ENCODE peak calls at places on chromosomes 5 and 9, in seven cellular contexts. One of them, this sample, is unnamed.

GRCh38 chr5:9851458-9851857 is 221.3 kb upstream of the TAS2R1 start:
- DNase-seq in neuronal stem cell: no peak
- DNase-seq in right atrium auricular region: no peak
- DNase-seq in right lobe of liver: no peak
- DNase-seq in aorta: no peak
- DNase-seq in CD4-positive, CD25-positive, alpha-beta regulatory T cell: no peak
- DNase-seq in esophagus squamous epithelium: no peak
- DNase-seq in this sample: no peak

GRCh38 chr5:123422433-123423277 is 548 bp downstream of the CEP120 start:
- DNase-seq in neuronal stem cell: peak; percentile 17
- DNase-seq in right atrium auricular region: no peak
- DNase-seq in right lobe of liver: no peak
- DNase-seq in aorta: no peak
- DNase-seq in CD4-positive, CD25-positive, alpha-beta regulatory T cell: no peak
- DNase-seq in esophagus squamous epithelium: no peak
- DNase-seq in this sample: peak; percentile 19

GRCh38 chr5:11452854-11453253 is 451.4 kb downstream of the CTNND2 start:
- DNase-seq in neuronal stem cell: no peak
- DNase-seq in right atrium auricular region: no peak
- DNase-seq in right lobe of liver: no peak
- DNase-seq in aorta: no peak
- DNase-seq in CD4-positive, CD25-positive, alpha-beta regulatory T cell: no peak
- DNase-seq in esophagus squamous epithelium: no peak
- DNase-seq in this sample: no peak

GRCh38 chr5:72540759-72541438 is 33.7 kb upstream of the ZNF366 start:
- DNase-seq in neuronal stem cell: no peak
- DNase-seq in right atrium auricular region: no peak
- DNase-seq in right lobe of liver: no peak
- DNase-seq in aorta: no peak
- DNase-seq in CD4-positive, CD25-positive, alpha-beta regulatory T cell: no peak
- DNase-seq in esophagus squamous epithelium: no peak
- DNase-seq in this sample: no peak

GRCh38 chr5:6202615-6203365 is 175.6 kb downstream of the MED10 start:
- DNase-seq in neuronal stem cell: no peak
- DNase-seq in right atrium auricular region: no peak
- DNase-seq in right lobe of liver: no peak
- DNase-seq in aorta: no peak
- DNase-seq in CD4-positive, CD25-positive, alpha-beta regulatory T cell: no peak
- DNase-seq in esophagus squamous epithelium: no peak
- DNase-seq in this sample: no peak

GRCh38 chr9:97761879-97762278 is 64.7 kb upstream of the XPA start:
- DNase-seq in neuronal stem cell: no peak
- DNase-seq in right atrium auricular region: no peak
- DNase-seq in right lobe of liver: no peak
- DNase-seq in aorta: no peak
- DNase-seq in CD4-positive, CD25-positive, alpha-beta regulatory T cell: no peak
- DNase-seq in esophagus squamous epithelium: no peak
- DNase-seq in this sample: no peak

GRCh38 chr9:114405294-114406034 is 17.7 kb upstream of the AKNA start:
- DNase-seq in neuronal stem cell: peak; percentile 73
- DNase-seq in right atrium auricular region: peak; percentile 74
- DNase-seq in right lobe of liver: peak; percentile 69
- DNase-seq in aorta: peak; percentile 85
- DNase-seq in CD4-positive, CD25-positive, alpha-beta regulatory T cell: peak; percentile 65
- DNase-seq in esophagus squamous epithelium: peak; percentile 21
- DNase-seq in this sample: peak; percentile 83

GRCh38 chr5:77486344-77486962 is 5.7 kb downstream of the WDR41 start:
- DNase-seq in neuronal stem cell: no peak
- DNase-seq in right atrium auricular region: no peak
- DNase-seq in right lobe of liver: no peak
- DNase-seq in aorta: no peak
- DNase-seq in CD4-positive, CD25-positive, alpha-beta regulatory T cell: no peak
- DNase-seq in esophagus squamous epithelium: no peak
- DNase-seq in this sample: no peak

GRCh38 chr5:57780306-57780958 is 297.8 kb upstream of the ACTBL2 start:
- DNase-seq in neuronal stem cell: no peak
- DNase-seq in right atrium auricular region: no peak
- DNase-seq in right lobe of liver: peak; percentile 18
- DNase-seq in aorta: no peak
- DNase-seq in CD4-positive, CD25-positive, alpha-beta regulatory T cell: no peak
- DNase-seq in esophagus squamous epithelium: no peak
- DNase-seq in this sample: no peak

GRCh38 chr9:121876658-121877271 is 216.3 kb downstream of the TTLL11 start:
- DNase-seq in neuronal stem cell: no peak
- DNase-seq in right atrium auricular region: no peak
- DNase-seq in right lobe of liver: no peak
- DNase-seq in aorta: no peak
- DNase-seq in CD4-positive, CD25-positive, alpha-beta regulatory T cell: no peak
- DNase-seq in esophagus squamous epithelium: no peak
- DNase-seq in this sample: no peak

GRCh38 chr9:86854898-86855523 is 92.3 kb downstream of the GAS1 start:
- DNase-seq in neuronal stem cell: peak; percentile 87
- DNase-seq in right atrium auricular region: no peak
- DNase-seq in right lobe of liver: peak; percentile 51
- DNase-seq in aorta: no peak
- DNase-seq in CD4-positive, CD25-positive, alpha-beta regulatory T cell: no peak
- DNase-seq in esophagus squamous epithelium: no peak
- DNase-seq in this sample: no peak

GRCh38 chr9:136713555-136713949 is 1.2 kb downstream of the DIPK1B start:
- DNase-seq in neuronal stem cell: no peak
- DNase-seq in right atrium auricular region: no peak
- DNase-seq in right lobe of liver: no peak
- DNase-seq in aorta: no peak
- DNase-seq in CD4-positive, CD25-positive, alpha-beta regulatory T cell: no peak
- DNase-seq in esophagus squamous epithelium: no peak
- DNase-seq in this sample: no peak

GRCh38 chr5:33556330-33557328 is 115.9 kb downstream of the TARS1 start:
- DNase-seq in neuronal stem cell: no peak
- DNase-seq in right atrium auricular region: no peak
- DNase-seq in right lobe of liver: no peak
- DNase-seq in aorta: no peak
- DNase-seq in CD4-positive, CD25-positive, alpha-beta regulatory T cell: no peak
- DNase-seq in esophagus squamous epithelium: no peak
- DNase-seq in this sample: no peak

GRCh38 chr5:122183098-122183794 is 53.9 kb downstream of the ZNF474 start:
- DNase-seq in neuronal stem cell: no peak
- DNase-seq in right atrium auricular region: peak; percentile 88
- DNase-seq in right lobe of liver: no peak
- DNase-seq in aorta: peak; percentile 81
- DNase-seq in CD4-positive, CD25-positive, alpha-beta regulatory T cell: no peak
- DNase-seq in esophagus squamous epithelium: no peak
- DNase-seq in this sample: no peak

GRCh38 chr5:112156211-112156610 is 262.9 kb downstream of the EPB41L4A start:
- DNase-seq in neuronal stem cell: no peak
- DNase-seq in right atrium auricular region: no peak
- DNase-seq in right lobe of liver: no peak
- DNase-seq in aorta: no peak
- DNase-seq in CD4-positive, CD25-positive, alpha-beta regulatory T cell: no peak
- DNase-seq in esophagus squamous epithelium: no peak
- DNase-seq in this sample: no peak

GRCh38 chr5:54249210-54250028 is 61.0 kb downstream of the ARL15 start:
- DNase-seq in neuronal stem cell: no peak
- DNase-seq in right atrium auricular region: no peak
- DNase-seq in right lobe of liver: peak; percentile 26
- DNase-seq in aorta: peak; percentile 48
- DNase-seq in CD4-positive, CD25-positive, alpha-beta regulatory T cell: no peak
- DNase-seq in esophagus squamous epithelium: no peak
- DNase-seq in this sample: peak; percentile 19

GRCh38 chr5:31408814-31409213 is 123.1 kb downstream of the DROSHA start:
- DNase-seq in neuronal stem cell: no peak
- DNase-seq in right atrium auricular region: no peak
- DNase-seq in right lobe of liver: no peak
- DNase-seq in aorta: no peak
- DNase-seq in CD4-positive, CD25-positive, alpha-beta regulatory T cell: no peak
- DNase-seq in esophagus squamous epithelium: no peak
- DNase-seq in this sample: no peak

GRCh38 chr5:155260798-155261197 is 247.2 kb downstream of the KIF4B start:
- DNase-seq in neuronal stem cell: peak; percentile 26
- DNase-seq in right atrium auricular region: no peak
- DNase-seq in right lobe of liver: no peak
- DNase-seq in aorta: no peak
- DNase-seq in CD4-positive, CD25-positive, alpha-beta regulatory T cell: no peak
- DNase-seq in esophagus squamous epithelium: no peak
- DNase-seq in this sample: no peak

GRCh38 chr9:116152941-116153764 is 438 bp upstream of the PAPPA start:
- DNase-seq in neuronal stem cell: peak; percentile 36
- DNase-seq in right atrium auricular region: no peak
- DNase-seq in right lobe of liver: no peak
- DNase-seq in aorta: no peak
- DNase-seq in CD4-positive, CD25-positive, alpha-beta regulatory T cell: no peak
- DNase-seq in esophagus squamous epithelium: no peak
- DNase-seq in this sample: no peak

GRCh38 chr5:19880859-19881436 is 107.1 kb downstream of the CDH18 start:
- DNase-seq in neuronal stem cell: no peak
- DNase-seq in right atrium auricular region: no peak
- DNase-seq in right lobe of liver: no peak
- DNase-seq in aorta: no peak
- DNase-seq in CD4-positive, CD25-positive, alpha-beta regulatory T cell: no peak
- DNase-seq in esophagus squamous epithelium: no peak
- DNase-seq in this sample: no peak

GRCh38 chr5:126676195-126676624 is 75.5 kb downstream of the PHAX start:
- DNase-seq in neuronal stem cell: peak; percentile 46
- DNase-seq in right atrium auricular region: no peak
- DNase-seq in right lobe of liver: no peak
- DNase-seq in aorta: no peak
- DNase-seq in CD4-positive, CD25-positive, alpha-beta regulatory T cell: peak; percentile 52
- DNase-seq in esophagus squamous epithelium: no peak
- DNase-seq in this sample: peak; percentile 57

GRCh38 chr5:154406231-154406630 is 39.6 kb upstream of the SAP30L start:
- DNase-seq in neuronal stem cell: no peak
- DNase-seq in right atrium auricular region: no peak
- DNase-seq in right lobe of liver: no peak
- DNase-seq in aorta: no peak
- DNase-seq in CD4-positive, CD25-positive, alpha-beta regulatory T cell: no peak
- DNase-seq in esophagus squamous epithelium: no peak
- DNase-seq in this sample: no peak

GRCh38 chr5:178067705-178068104 is 45.6 kb upstream of the N4BP3 start:
- DNase-seq in neuronal stem cell: no peak
- DNase-seq in right atrium auricular region: no peak
- DNase-seq in right lobe of liver: no peak
- DNase-seq in aorta: no peak
- DNase-seq in CD4-positive, CD25-positive, alpha-beta regulatory T cell: no peak
- DNase-seq in esophagus squamous epithelium: no peak
- DNase-seq in this sample: no peak

GRCh38 chr5:138502521-138502920 is 37.2 kb downstream of the EGR1 start:
- DNase-seq in neuronal stem cell: no peak
- DNase-seq in right atrium auricular region: no peak
- DNase-seq in right lobe of liver: no peak
- DNase-seq in aorta: no peak
- DNase-seq in CD4-positive, CD25-positive, alpha-beta regulatory T cell: no peak
- DNase-seq in esophagus squamous epithelium: no peak
- DNase-seq in this sample: no peak
- H3K27ac ChIP-seq in neuronal stem cell: no peak overlapping the region
- H3K27ac ChIP-seq in right atrium auricular region: no peak overlapping the region
- H3K27ac ChIP-seq in right lobe of liver: no peak overlapping the region
- H3K27ac ChIP-seq in aorta: no peak overlapping the region
- H3K27ac ChIP-seq in CD4-positive, CD25-positive, alpha-beta regulatory T cell: no peak overlapping the region
- H3K27ac ChIP-seq in esophagus squamous epithelium: peak overlapping the region; percentile 55
- H3K27ac ChIP-seq in this sample: no peak overlapping the region

DNA sequence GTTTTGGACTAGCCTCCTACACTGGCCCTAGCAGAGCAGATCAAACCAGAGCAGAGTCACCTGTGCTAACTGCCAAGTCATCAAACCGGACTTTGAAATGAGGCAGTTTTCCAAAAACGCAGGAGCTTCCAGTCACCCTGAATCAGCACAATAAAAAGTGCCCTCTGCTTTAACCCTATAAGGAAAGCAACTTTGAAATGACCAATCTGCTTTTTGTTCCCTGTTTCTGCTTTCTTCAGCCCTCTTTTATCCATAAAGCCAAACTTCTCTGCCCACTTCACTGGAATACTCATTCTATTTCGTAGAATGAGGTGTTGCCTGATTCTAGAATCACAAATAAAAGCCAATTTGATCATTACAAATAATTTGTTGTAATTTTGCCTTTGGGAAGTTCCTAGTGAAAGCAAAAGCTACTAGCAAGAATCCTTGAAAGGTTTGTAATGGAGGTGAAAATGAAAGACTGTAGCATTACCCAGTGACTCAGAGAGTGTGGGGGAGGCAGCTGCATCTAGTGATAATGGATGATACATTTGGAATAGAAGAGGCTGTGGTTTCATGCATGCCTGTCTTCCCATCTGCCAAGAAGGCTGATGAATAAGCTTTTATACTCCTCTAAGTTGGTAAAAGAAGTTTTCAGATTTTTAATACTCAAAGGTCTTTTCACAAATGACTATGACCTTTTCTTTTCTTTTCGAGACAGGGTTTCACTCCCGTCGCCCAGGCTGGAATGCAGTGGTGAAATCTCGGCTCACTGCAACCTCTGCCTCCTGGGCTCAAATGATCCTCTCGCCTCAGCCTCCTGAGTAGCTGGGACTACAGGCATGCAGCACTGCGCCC is 14.9 kb downstream of the SPAAR start:
- DNase-seq in neuronal stem cell: no peak
- DNase-seq in right atrium auricular region: peak; percentile 66
- DNase-seq in right lobe of liver: no peak
- DNase-seq in aorta: no peak
- DNase-seq in CD4-positive, CD25-positive, alpha-beta regulatory T cell: no peak
- DNase-seq in esophagus squamous epithelium: no peak
- DNase-seq in this sample: no peak
- H3K4me1 ChIP-seq in neuronal stem cell: peaks cover 12% of the 10 kb centered on the region
- H3K4me1 ChIP-seq in right atrium auricular region: no peaks in the 10 kb centered on the region
- H3K4me1 ChIP-seq in right lobe of liver: no peaks in the 10 kb centered on the region
- H3K4me1 ChIP-seq in aorta: peaks cover 2% of the 10 kb centered on the region
- H3K4me1 ChIP-seq in CD4-positive, CD25-positive, alpha-beta regulatory T cell: no peaks in the 10 kb centered on the region
- H3K4me1 ChIP-seq in esophagus squamous epithelium: peaks cover 10% of the 10 kb centered on the region
- H3K4me1 ChIP-seq in this sample: no peaks in the 10 kb centered on the region

DNA sequence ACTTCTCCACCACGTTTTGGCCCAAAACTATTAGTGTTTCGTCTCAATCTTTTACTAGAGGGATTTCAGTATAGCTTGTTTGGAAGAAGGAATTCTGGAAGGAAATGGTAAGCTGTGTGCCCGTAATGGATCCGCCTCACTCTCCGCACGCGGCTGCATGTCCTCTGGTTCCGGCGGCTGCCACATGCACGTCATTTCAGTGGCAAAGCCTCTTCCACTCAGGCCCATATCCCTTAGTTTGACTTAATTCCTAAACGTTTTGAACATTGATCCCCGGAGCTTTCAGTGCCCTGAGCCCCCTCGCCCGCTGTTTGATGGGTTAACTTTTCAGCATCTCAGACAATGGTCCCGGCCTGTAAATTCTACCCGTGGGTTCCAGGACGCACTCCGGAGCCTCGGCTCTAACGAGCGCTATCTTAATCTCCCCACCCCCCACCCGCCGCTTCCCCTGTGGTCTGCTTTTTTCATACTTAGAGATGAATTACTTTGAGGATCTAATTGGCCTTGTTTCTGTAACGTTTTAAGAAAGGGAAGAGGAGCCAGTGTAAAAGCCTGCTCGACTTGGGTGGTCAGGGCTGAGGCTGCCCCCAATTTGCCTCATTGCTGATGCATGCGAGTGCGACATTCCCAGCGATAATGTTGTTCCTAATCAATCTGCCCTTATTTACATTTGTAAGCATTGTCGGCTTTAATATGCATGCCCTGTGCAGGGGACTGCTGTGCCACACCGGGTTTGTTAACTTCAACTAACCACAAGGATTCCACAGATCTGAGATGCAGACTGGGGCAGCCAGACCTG is 4.6 kb downstream of the PTCH1 start:
- DNase-seq in neuronal stem cell: no peak
- DNase-seq in right atrium auricular region: no peak
- DNase-seq in right lobe of liver: no peak
- DNase-seq in aorta: no peak
- DNase-seq in CD4-positive, CD25-positive, alpha-beta regulatory T cell: no peak
- DNase-seq in esophagus squamous epithelium: no peak
- DNase-seq in this sample: no peak
- H3K9me3 ChIP-seq in neuronal stem cell: no peaks in the 10 kb centered on the region
- H3K9me3 ChIP-seq in right atrium auricular region: no peaks in the 10 kb centered on the region
- H3K9me3 ChIP-seq in right lobe of liver: no peaks in the 10 kb centered on the region
- H3K9me3 ChIP-seq in aorta: no peaks in the 10 kb centered on the region
- H3K9me3 ChIP-seq in CD4-positive, CD25-positive, alpha-beta regulatory T cell: no peaks in the 10 kb centered on the region
- H3K9me3 ChIP-seq in esophagus squamous epithelium: no peaks in the 10 kb centered on the region
- H3K9me3 ChIP-seq in this sample: no peaks in the 10 kb centered on the region

GRCh38 chr9:20511680-20512079 is 110.6 kb downstream of the MLLT3 start:
- DNase-seq in neuronal stem cell: no peak
- DNase-seq in right atrium auricular region: no peak
- DNase-seq in right lobe of liver: no peak
- DNase-seq in aorta: no peak
- DNase-seq in CD4-positive, CD25-positive, alpha-beta regulatory T cell: no peak
- DNase-seq in esophagus squamous epithelium: no peak
- DNase-seq in this sample: no peak
- H3K27ac ChIP-seq in neuronal stem cell: no peak overlapping the region
- H3K27ac ChIP-seq in right atrium auricular region: no peak overlapping the region
- H3K27ac ChIP-seq in right lobe of liver: no peak overlapping the region
- H3K27ac ChIP-seq in aorta: no peak overlapping the region
- H3K27ac ChIP-seq in CD4-positive, CD25-positive, alpha-beta regulatory T cell: no peak overlapping the region
- H3K27ac ChIP-seq in esophagus squamous epithelium: no peak overlapping the region
- H3K27ac ChIP-seq in this sample: no peak overlapping the region